ENCODE peak calls at places on chromosomes 16 and 17, in four cellular contexts. M, K, H and P are unnamed samples.
A peak's percentile ranks its signal among the peaks of the same experiment; 100 is the strongest.

GRCh38 chr16:85639529-85640253 is 26.6 kb downstream of the GSE1 start:
- DNase-seq in M (no peak), K (no peak), H (no peak), P (peak; percentile 83)

GRCh38 chr17:1629647-1630310 is 1.1 kb upstream of the SLC43A2 start:
- DNase-seq in M (peak; percentile 66), K (peak; percentile 87), H (peak; percentile 74), P (peak; percentile 88)

GRCh38 chr17:28324272-28324745 is 5.3 kb downstream of the TMEM97 start:
- DNase-seq in M (no peak), K (no peak), H (no peak), P (no peak)

GRCh38 chr17:78617371-78618061 is 40.3 kb upstream of the DNAH17 start:
- DNase-seq in M (no peak), K (no peak), H (no peak), P (no peak)

GRCh38 chr17:48241770-48242497 is 134.4 kb downstream of the SNX11 start:
- DNase-seq in M (peak; percentile 77), K (no peak), H (no peak), P (no peak)

GRCh38 chr17:71033336-71033735 is 864.0 kb downstream of the KCNJ2 start:
- DNase-seq in M (no peak), K (no peak), H (no peak), P (no peak)

GRCh38 chr16:8806272-8806983 is 8.8 kb downstream of the PMM2 start:
- DNase-seq in M (no peak), K (no peak), H (no peak), P (no peak)

GRCh38 chr16:27515874-27516353 is 33.8 kb downstream of the GTF3C1 start:
- DNase-seq in M (peak; percentile 17), K (no peak), H (peak; percentile 39), P (no peak)

GRCh38 chr17:72349011-72349410 is 228.2 kb downstream of the SOX9 start:
- DNase-seq in M (no peak), K (no peak), H (no peak), P (no peak)

GRCh38 chr17:2906907-2907306 is 110.7 kb downstream of the RAP1GAP2 start:
- DNase-seq in M (no peak), K (no peak), H (no peak), P (no peak)

GRCh38 chr17:30336369-30337171 is 2.7 kb upstream of the TMIGD1 start:
- DNase-seq in M (peak; percentile 64), K (peak; percentile 74), H (peak; percentile 84), P (peak; percentile 44)

GRCh38 chr17:2214887-2215615 is 88.5 kb downstream of the SMG6 start:
- DNase-seq in M (peak; percentile 87), K (peak; percentile 36), H (no peak), P (no peak)

GRCh38 chr17:50062323-50063243 is 6.7 kb downstream of the ITGA3 start:
- DNase-seq in M (no peak), K (peak; percentile 88), H (no peak), P (peak; percentile 92)

GRCh38 chr17:5396612-5397011 is 22.9 kb downstream of the NUP88 start:
- DNase-seq in M (no peak), K (no peak), H (no peak), P (no peak)

GRCh38 chr16:84884311-84885023 is 64.7 kb downstream of the CRISPLD2 start:
- DNase-seq in M (peak; percentile 10), K (no peak), H (peak; percentile 50), P (no peak)

GRCh38 chr17:74610108-74610507 is 13.4 kb downstream of the CD300E start:
- DNase-seq in M (no peak), K (no peak), H (peak; percentile 6), P (no peak)

GRCh38 chr17:70588003-70588402 is 418.7 kb downstream of the KCNJ2 start:
- DNase-seq in M (peak; percentile 3), K (no peak), H (no peak), P (no peak)

GRCh38 chr17:81537856-81538555 is 9.8 kb downstream of the FSCN2 start:
- DNase-seq in M (no peak), K (no peak), H (no peak), P (peak; percentile 77)

GRCh38 chr16:17471745-17472075 is 950 bp upstream of the XYLT1 start:
- DNase-seq in M (no peak), K (no peak), H (no peak), P (no peak)

GRCh38 chr17:61247438-61247837 is 152.2 kb upstream of the TBX2 start:
- DNase-seq in M (no peak), K (no peak), H (no peak), P (no peak)

GRCh38 chr16:15778999-15779614 is 77.7 kb downstream of the MYH11 start:
- DNase-seq in M (no peak), K (no peak), H (no peak), P (no peak)

GRCh38 chr16:14105976-14106375 is 34.9 kb downstream of the MRTFB start:
- DNase-seq in M (no peak), K (no peak), H (no peak), P (no peak)

GRCh38 chr17:48645639-48646182 is 19.6 kb upstream of the HOXB9 start:
- DNase-seq in M (no peak), K (no peak), H (no peak), P (no peak)

DNA sequence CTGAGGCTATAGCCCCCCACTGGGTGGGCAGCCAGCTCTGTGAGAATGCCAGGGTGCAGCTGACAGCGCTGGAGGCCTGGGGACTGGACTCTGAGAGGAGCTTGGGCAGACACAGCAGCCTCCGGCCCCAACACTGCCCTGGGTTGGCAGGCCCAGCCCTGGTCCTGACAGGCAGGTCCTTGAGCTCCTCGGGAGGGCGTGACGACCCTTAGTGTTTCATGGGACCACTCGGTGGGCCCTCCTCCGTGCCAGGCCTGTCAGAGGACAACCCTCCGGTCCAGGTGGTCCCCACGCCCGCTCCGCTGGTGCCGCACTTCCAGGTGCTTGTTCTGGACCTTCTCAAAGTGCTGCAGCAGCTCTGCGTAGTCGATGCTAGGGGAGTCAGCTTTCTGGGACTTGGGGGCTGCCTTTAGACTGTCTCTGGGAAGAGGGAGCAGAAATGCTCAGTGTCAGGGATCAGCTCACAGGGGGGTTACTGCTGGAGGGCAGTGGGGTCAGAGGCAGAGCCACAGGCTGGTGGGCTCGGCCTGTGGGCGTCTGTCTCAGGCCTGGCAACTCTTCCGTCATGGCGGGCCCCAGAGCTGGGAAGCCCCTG is 1.9 kb upstream of the MTSS2 start:
- DNase-seq in M (no peak), K (no peak), H (no peak), P (peak; percentile 84)
- H3K27ac ChIP-seq in M (peak overlapping the region; percentile 9), K (peak overlapping the region; percentile 91), H (no peak overlapping the region), P (peak overlapping the region; percentile 93)

GRCh38 chr16:58455750-58456149 is 44.2 kb upstream of the NDRG4 start:
- DNase-seq in M (no peak), K (no peak), H (no peak), P (no peak)
- TF ChIP-seq POLR2AphosphoS5 in M (no peak), K (no peak), H (no peak), P (no peak)

GRCh38 chr16:10421596-10421995 is 35.7 kb downstream of the ATF7IP2 start:
- DNase-seq in M (no peak), K (no peak), H (no peak), P (no peak)

DNA sequence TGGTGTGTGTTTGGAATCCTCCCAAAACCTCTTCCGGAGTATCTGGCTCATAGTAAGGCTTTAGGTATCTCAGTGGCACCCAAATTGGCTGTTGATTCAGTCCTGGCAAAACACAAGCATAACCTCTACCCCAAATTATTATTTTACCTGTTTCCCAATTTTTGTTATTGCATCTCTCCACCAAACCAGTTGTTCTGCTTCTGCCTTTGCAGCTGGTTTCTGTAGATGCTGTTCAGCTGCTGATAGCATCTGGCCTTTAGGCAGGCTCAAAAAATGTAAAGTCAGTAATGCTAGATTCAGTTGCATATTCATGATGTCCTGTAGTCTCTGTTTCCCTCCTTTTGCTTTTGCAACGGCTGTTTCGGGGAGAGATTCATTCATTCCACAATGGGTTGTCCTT is 33.8 kb downstream of the ATF7IP2 start:
- DNase-seq in M (no peak), K (no peak), H (no peak), P (no peak)
- H3K9me3 ChIP-seq in M (no peaks in the 10 kb centered on the region), K (peaks cover 32% of the 10 kb centered on the region), H (peaks cover 38% of the 10 kb centered on the region), P (peaks cover 5% of the 10 kb centered on the region)

GRCh38 chr17:76869878-76870714 is 1.9 kb downstream of the MGAT5B start:
- DNase-seq in M (no peak), K (no peak), H (peak; percentile 20), P (no peak)

GRCh38 chr17:76868176-76868668 is at the start of gene MGAT5B:
- DNase-seq in M (peak; percentile 66), K (peak; percentile 75), H (peak; percentile 88), P (peak; percentile 67)

GRCh38 chr17:76868669-76869208 is 535 bp downstream of the MGAT5B start:
- DNase-seq in M (no peak), K (no peak), H (no peak), P (no peak)

GRCh38 chr17:76867578-76868175 is 527 bp upstream of the MGAT5B start:
- DNase-seq in M (peak; percentile 23), K (no peak), H (peak; percentile 32), P (no peak)

DNA sequence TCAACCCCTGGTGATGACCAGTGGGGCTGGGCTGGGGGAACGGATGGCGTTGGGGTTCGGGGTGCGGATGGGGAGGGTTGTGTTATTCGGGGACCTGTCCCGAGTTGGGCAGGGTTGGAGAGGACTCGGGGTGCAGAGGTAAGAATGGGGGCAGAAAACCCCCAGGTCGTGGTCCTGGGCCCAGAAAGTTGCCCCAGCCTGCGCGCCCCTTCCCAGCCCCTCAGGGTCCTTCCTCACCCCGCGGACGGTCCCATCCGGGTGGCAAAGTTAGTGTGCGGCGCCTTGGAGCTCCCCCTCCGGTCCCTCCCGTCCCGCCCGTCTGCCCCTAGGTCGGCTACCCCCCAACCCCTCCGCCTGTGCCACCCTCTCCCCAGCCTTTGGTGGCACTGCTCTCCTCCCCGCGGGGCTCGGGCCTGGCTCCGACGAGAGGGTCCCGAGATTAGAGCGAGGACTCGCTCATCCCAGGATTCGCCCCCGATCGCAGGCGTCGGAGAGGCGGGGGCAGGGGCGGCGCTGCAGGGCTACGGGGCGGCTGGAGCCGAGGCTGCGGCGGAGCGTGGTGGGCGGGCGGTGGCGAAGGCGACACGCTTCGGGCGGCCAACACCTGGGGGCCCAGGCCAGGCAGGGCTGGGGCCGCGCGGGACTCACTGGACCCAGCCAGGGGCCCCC is 1.1 kb downstream of the MGAT5B start:
- DNase-seq in M (no peak), K (no peak), H (no peak), P (peak; percentile 83)
- H3K27ac ChIP-seq in M (no peak overlapping the region), K (no peak overlapping the region), H (no peak overlapping the region), P (no peak overlapping the region)